ENCODE peak calls at places on chromosomes 4 and X, in ten cellular contexts. S is dorsolateral prefrontal cortex, W is foreskin fibroblast, B is uterus, T is GM12864, N is fibroblast of mammary gland, X is bronchial epithelial cell, U is AG04450, C is ovary, F is right lobe of liver. R is an unnamed sample.

GRCh38 chr4:7451434-7451789 is 16.7 kb upstream of the PSAPL1 start:
- DNase-seq in F (no peak), T (no peak), S (no peak), U (no peak), B (no peak), X (no peak), C (no peak), N (no peak), W (no peak), R (no peak)

GRCh38 chr4:140675599-140676231 is 80.5 kb downstream of the TBC1D9 start:
- DNase-seq in N (no peak), X (peak; percentile 30), C (no peak), S (no peak), T (no peak), U (no peak), B (no peak), W (peak; percentile 15), F (no peak), R (no peak)

GRCh38 chrX:107935200-107935599 is 47.0 kb downstream of the TEX13B start:
- DNase-seq in T (no peak), X (peak; percentile 90), N (peak; percentile 79), U (no peak), S (no peak), C (no peak), B (no peak), W (peak; percentile 62), F (no peak), R (peak; percentile 4)

GRCh38 chrX:118975831-118976598 is 1.6 kb downstream of the LONRF3 start:
- DNase-seq in N (peak; percentile 19), S (peak; percentile 39), C (peak; percentile 79), U (no peak), X (no peak), T (no peak), F (peak; percentile 82), B (peak; percentile 84), W (peak; percentile 56), R (peak; percentile 15)

GRCh38 chr4:152678841-152679240 is 956 bp downstream of the TMEM154 start:
- DNase-seq in S (no peak), F (no peak), B (no peak), C (no peak), T (no peak), X (peak; percentile 38), N (no peak), U (no peak), W (no peak), R (no peak)

GRCh38 chr4:185429660-185430059 is 3.9 kb upstream of the UFSP2 start:
- DNase-seq in C (no peak), X (no peak), W (no peak), U (no peak), B (no peak), S (no peak), T (no peak), F (no peak), N (no peak), R (no peak)

GRCh38 chr4:168850016-168850415 is 160.0 kb downstream of the CBR4 start:
- DNase-seq in C (no peak), U (no peak), S (no peak), X (no peak), W (no peak), F (no peak), N (no peak), B (no peak), T (no peak), R (no peak)

GRCh38 chr4:56727150-56727549 is 46.1 kb upstream of the HOPX start:
- DNase-seq in S (no peak), F (no peak), W (peak; percentile 70), C (no peak), T (no peak), U (no peak), X (no peak), B (no peak), N (peak; percentile 52), R (no peak)

GRCh38 chr4:4633431-4633830 is 91.6 kb upstream of the STX18 start:
- DNase-seq in N (no peak), C (no peak), W (no peak), F (no peak), T (no peak), U (no peak), X (no peak), S (no peak), B (no peak), R (peak; percentile 72)

DNA sequence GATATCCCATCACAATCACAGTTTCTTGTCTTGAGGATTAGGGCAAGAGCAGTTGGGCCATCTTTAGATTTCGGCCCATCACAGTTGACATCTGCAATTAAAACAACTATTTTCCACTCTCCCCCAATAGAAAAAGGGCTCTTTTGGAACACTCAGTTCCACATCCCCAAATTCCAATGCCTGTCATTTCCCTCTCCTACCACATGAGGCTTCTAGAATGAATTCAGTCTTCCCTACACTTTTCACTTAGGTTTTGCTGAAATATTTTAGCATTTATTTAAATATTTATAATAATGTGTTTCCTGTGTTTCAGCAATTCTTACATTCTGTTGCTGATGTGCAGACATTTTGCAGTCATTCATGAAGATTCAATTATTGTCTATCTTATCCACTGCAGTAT is 118.4 kb downstream of the COX18 start:
- DNase-seq in B (no peak), C (no peak), F (no peak), X (no peak), W (peak; percentile 5), N (no peak), T (no peak), S (no peak), U (no peak), R (no peak)
- TF ChIP-seq CTCF in B (no peak), C (no peak), F (peak; percentile 18), X (no peak), W (peak; percentile 5), N (peak; percentile 27), T (no peak), S (peak; percentile 9), U (peak; percentile 46), R (peak; percentile 38)

DNA sequence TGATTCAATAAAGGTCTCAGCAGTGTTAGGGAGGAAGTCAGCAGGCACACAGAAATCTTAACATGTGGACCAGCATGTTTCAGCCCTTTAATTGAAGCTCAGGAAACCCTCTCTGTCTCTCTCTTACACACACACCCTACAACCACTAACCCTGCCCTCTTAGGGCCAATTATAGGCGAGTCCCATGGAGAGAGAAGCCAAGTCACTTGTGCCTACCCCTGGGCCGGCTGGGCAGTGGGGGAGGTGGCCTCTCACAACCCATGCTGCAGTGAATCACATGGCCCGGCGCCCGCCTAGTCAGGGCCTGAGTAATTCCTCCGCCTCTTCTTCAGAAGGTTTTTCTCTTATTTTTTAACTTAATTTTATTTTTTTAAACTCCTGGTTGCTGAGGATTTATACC is 3.7 kb downstream of the FGD1 start:
- DNase-seq in F (no peak), N (peak; percentile 77), C (no peak), B (peak; percentile 39), X (peak; percentile 44), T (no peak), S (no peak), W (peak; percentile 88), U (no peak), R (peak; percentile 57)
- H3K4me3 ChIP-seq in F (no peak overlapping the region), N (no peak overlapping the region), C (no peak overlapping the region), B (no peak overlapping the region), X (no peak overlapping the region), T (no peak overlapping the region), S (peak overlapping the region; percentile 10), W (peak overlapping the region; percentile 15), U (peak overlapping the region; percentile 25), R (peak overlapping the region; percentile 12)

GRCh38 chrX:7132335-7133035 is 15.0 kb upstream of the STS start:
- DNase-seq in C (no peak), W (peak; percentile 81), U (no peak), N (peak; percentile 82), B (no peak), S (peak; percentile 52), T (no peak), F (peak; percentile 48), X (peak; percentile 91), R (peak; percentile 77)
- TF ChIP-seq CTCF in C (no peak), W (peak; percentile 55), U (peak; percentile 54), N (peak; percentile 61), B (peak; percentile 14), S (peak; percentile 49), T (peak; percentile 58), F (peak; percentile 43), X (peak; percentile 58), R (peak; percentile 56)

GRCh38 chrX:126339926-126340325 is 173.8 kb upstream of the DCAF12L2 start:
- DNase-seq in S (no peak), T (no peak), B (no peak), X (no peak), U (no peak), N (no peak), F (no peak), C (no peak), W (no peak), R (no peak)
- H3K4me3 ChIP-seq in S (no peak overlapping the region), T (no peak overlapping the region), B (no peak overlapping the region), X (no peak overlapping the region), U (no peak overlapping the region), N (no peak overlapping the region), F (no peak overlapping the region), C (no peak overlapping the region), W (no peak overlapping the region), R (no peak overlapping the region)

DNA sequence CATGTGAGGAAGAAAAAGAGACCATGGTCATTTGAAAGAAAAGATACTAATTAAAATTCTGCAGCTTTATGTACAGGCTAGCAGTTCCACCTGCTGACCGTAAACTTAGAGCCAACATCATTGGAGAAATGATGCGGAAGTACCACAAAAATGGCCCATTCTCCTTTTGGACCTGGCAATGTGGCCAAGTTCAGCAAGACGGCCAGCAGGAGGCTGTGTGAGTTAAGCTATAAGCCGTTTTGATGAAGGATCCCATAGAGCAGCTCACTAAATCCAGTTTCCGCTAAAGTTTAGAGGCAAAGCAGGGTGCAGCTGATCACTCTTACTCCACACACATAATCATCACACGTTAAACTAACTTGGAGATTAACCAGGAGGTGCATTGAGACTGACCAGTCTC is 133.8 kb downstream of the LDB2 start:
- DNase-seq in U (no peak), W (peak; percentile 22), N (peak; percentile 25), X (no peak), B (no peak), T (no peak), S (no peak), C (no peak), F (peak; percentile 27), R (no peak)
- TF ChIP-seq CTCF in U (peak; percentile 46), W (peak; percentile 18), N (peak; percentile 36), X (no peak), B (no peak), T (no peak), S (peak; percentile 52), C (no peak), F (peak; percentile 44), R (peak; percentile 19)

DNA sequence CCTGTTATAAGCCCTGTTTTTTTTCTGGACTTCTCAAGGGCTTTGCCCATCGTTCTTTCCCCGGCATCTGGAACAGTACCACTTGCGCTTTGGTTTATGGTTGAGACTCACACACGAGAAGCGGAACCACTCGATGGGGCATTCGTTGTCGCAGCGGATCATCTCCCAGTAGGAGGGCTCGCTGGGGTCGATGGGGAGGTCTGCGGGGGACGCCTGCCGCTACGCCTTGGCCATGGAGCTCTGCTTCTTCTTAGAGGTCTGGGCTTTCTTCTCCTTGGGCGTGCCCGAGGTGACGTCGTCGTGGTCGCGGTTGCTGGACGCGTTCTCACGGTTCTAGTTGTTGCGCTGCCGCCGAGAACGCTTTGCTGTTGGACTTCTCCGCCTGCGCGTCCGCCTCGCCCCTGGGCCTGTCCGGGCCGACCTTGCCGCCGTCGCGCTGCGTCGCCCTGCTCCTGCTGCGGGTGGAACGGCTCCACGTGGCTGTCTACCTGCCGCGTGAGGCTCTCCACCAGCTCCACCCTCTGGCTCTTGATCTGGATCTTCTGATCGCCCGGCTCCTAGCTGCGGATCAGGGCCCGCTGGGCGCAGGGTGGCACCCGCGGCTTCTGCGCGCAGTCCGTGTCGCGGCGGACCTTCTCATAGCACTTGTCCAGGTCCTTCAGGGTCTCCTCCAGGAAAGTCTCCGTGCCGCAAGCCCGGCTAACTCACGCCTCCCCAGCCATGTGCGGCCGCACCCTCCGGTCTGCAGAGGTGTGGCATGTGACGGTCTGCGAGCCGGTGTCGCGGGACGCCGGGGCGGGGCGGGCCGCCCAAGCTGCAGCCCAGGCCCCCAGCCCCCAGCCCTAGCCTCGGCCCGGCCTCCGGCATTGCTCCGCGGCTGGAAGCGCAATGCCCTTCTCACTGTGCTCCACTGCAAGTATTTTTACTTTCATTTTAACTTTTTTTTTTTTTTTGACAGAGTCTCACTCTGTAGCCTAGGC is 40.5 kb upstream of the OGT start:
- DNase-seq in S (peak; percentile 33), W (peak; percentile 60), C (peak; percentile 16), U (no peak), T (no peak), X (peak; percentile 0), N (peak; percentile 57), B (peak; percentile 37), F (peak; percentile 47), R (peak; percentile 56)
- H3K4me3 ChIP-seq in S (peak overlapping the region; percentile 67), W (peak overlapping the region; percentile 56), C (peak overlapping the region; percentile 42), U (peak overlapping the region; percentile 60), T (peak overlapping the region; percentile 56), X (peak overlapping the region; percentile 32), N (peak overlapping the region; percentile 48), B (peak overlapping the region; percentile 47), F (peak overlapping the region; percentile 50), R (peak overlapping the region; percentile 60)